ENCODE peak calls at places on chromosome 12, in five cellular contexts. One of them, this sample, is unnamed.

GRCh38 chr12:71029302-71029701 is 108.8 kb upstream of the PTPRR start:
- DNase-seq in Caco-2: no peak
- DNase-seq in ACHN: no peak
- DNase-seq in T1000: no peak
- DNase-seq in ascending aorta: no peak
- DNase-seq in this sample: no peak

GRCh38 chr12:113242560-113242959 is 21.3 kb downstream of the TPCN1 start:
- DNase-seq in Caco-2: no peak
- DNase-seq in ACHN: peak; percentile 74
- DNase-seq in T1000: no peak
- DNase-seq in ascending aorta: no peak
- DNase-seq in this sample: no peak

GRCh38 chr12:67534671-67535070 is 113.9 kb upstream of the DYRK2 start:
- DNase-seq in Caco-2: no peak
- DNase-seq in ACHN: no peak
- DNase-seq in T1000: peak; percentile 31
- DNase-seq in ascending aorta: no peak
- DNase-seq in this sample: peak; percentile 66

GRCh38 chr12:99847936-99848335 is 136.8 kb downstream of the ANKS1B start:
- DNase-seq in Caco-2: no peak
- DNase-seq in ACHN: no peak
- DNase-seq in T1000: no peak
- DNase-seq in ascending aorta: no peak
- DNase-seq in this sample: no peak

GRCh38 chr12:3418609-3419469 is 72.2 kb upstream of the PRMT8 start:
- DNase-seq in Caco-2: no peak
- DNase-seq in ACHN: no peak
- DNase-seq in T1000: no peak
- DNase-seq in ascending aorta: no peak
- DNase-seq in this sample: no peak

GRCh38 chr12:1791104-1791927 is 29.0 kb upstream of the LRTM2 start:
- DNase-seq in Caco-2: no peak
- DNase-seq in ACHN: peak; percentile 81
- DNase-seq in T1000: peak; percentile 23
- DNase-seq in ascending aorta: no peak
- DNase-seq in this sample: no peak

GRCh38 chr12:67517181-67517887 is 131.2 kb upstream of the DYRK2 start:
- DNase-seq in Caco-2: no peak
- DNase-seq in ACHN: no peak
- DNase-seq in T1000: no peak
- DNase-seq in ascending aorta: no peak
- DNase-seq in this sample: no peak

GRCh38 chr12:88362439-88362838 is 217.8 kb downstream of the KITLG start:
- DNase-seq in Caco-2: no peak
- DNase-seq in ACHN: no peak
- DNase-seq in T1000: no peak
- DNase-seq in ascending aorta: no peak
- DNase-seq in this sample: no peak

GRCh38 chr12:86264451-86265328 is 8.5 kb upstream of the MGAT4C start:
- DNase-seq in Caco-2: peak; percentile 39
- DNase-seq in ACHN: no peak
- DNase-seq in T1000: no peak
- DNase-seq in ascending aorta: no peak
- DNase-seq in this sample: no peak

GRCh38 chr12:130879781-130880389 is 8.0 kb downstream of the RAN start:
- DNase-seq in Caco-2: no peak
- DNase-seq in ACHN: no peak
- DNase-seq in T1000: no peak
- DNase-seq in ascending aorta: no peak
- DNase-seq in this sample: no peak

This sample was measured in retinal pigment epithelial cell.